ENCODE peak calls at places on chromosomes 16 and 17, in six cellular contexts. One of them, this sample, is unnamed.

GRCh38 chr17:10737168-10737622 is 7.4 kb upstream of the TMEM220 start:
- DNase-seq in A673: peak; percentile 79
- DNase-seq in heart right ventricle: peak; percentile 33
- DNase-seq in GM23248: peak; percentile 83
- DNase-seq in cardiac muscle cell: peak; percentile 74
- DNase-seq in upper lobe of right lung: peak; percentile 79
- DNase-seq in this sample: peak; percentile 60

GRCh38 chr17:4436381-4436780 is 2.6 kb downstream of the SPNS3 start:
- DNase-seq in GM23248: no peak
- DNase-seq in A673: no peak
- DNase-seq in cardiac muscle cell: no peak
- DNase-seq in upper lobe of right lung: no peak
- DNase-seq in heart right ventricle: no peak
- DNase-seq in this sample: no peak

GRCh38 chr17:518047-518735 is 165.6 kb upstream of the RPH3AL start:
- DNase-seq in cardiac muscle cell: no peak
- DNase-seq in upper lobe of right lung: no peak
- DNase-seq in A673: no peak
- DNase-seq in GM23248: no peak
- DNase-seq in heart right ventricle: no peak
- DNase-seq in this sample: no peak

GRCh38 chr16:65125322-65125721 is 3.5 kb upstream of the CDH11 start:
- DNase-seq in A673: no peak
- DNase-seq in upper lobe of right lung: no peak
- DNase-seq in GM23248: peak; percentile 27
- DNase-seq in cardiac muscle cell: no peak
- DNase-seq in heart right ventricle: no peak
- DNase-seq in this sample: no peak

GRCh38 chr17:44798352-44798751 is 31.7 kb downstream of the GJC1 start:
- DNase-seq in A673: no peak
- DNase-seq in upper lobe of right lung: no peak
- DNase-seq in heart right ventricle: no peak
- DNase-seq in cardiac muscle cell: no peak
- DNase-seq in GM23248: no peak
- DNase-seq in this sample: no peak

GRCh38 chr16:60200161-60200560 is 1466.0 kb upstream of the GOT2 start:
- DNase-seq in upper lobe of right lung: no peak
- DNase-seq in heart right ventricle: no peak
- DNase-seq in GM23248: no peak
- DNase-seq in cardiac muscle cell: no peak
- DNase-seq in A673: no peak
- DNase-seq in this sample: no peak

GRCh38 chr16:55508271-55508921 is 476 bp upstream of the LPCAT2 start:
- DNase-seq in upper lobe of right lung: no peak
- DNase-seq in heart right ventricle: no peak
- DNase-seq in A673: no peak
- DNase-seq in GM23248: no peak
- DNase-seq in cardiac muscle cell: no peak
- DNase-seq in this sample: no peak

GRCh38 chr16:55510185-55510805 is 1.4 kb downstream of the LPCAT2 start:
- DNase-seq in GM23248: no peak
- DNase-seq in heart right ventricle: no peak
- DNase-seq in upper lobe of right lung: no peak
- DNase-seq in A673: no peak
- DNase-seq in cardiac muscle cell: no peak
- DNase-seq in this sample: no peak

GRCh38 chr17:21280081-21280518 is 4.4 kb upstream of the MAP2K3 start:
- DNase-seq in upper lobe of right lung: peak; percentile 95
- DNase-seq in GM23248: peak; percentile 89
- DNase-seq in cardiac muscle cell: peak; percentile 87
- DNase-seq in A673: peak; percentile 90
- DNase-seq in heart right ventricle: peak; percentile 90
- DNase-seq in this sample: peak; percentile 93

GRCh38 chr16:67000384-67001158 is 12.2 kb downstream of the CES4A start:
- DNase-seq in GM23248: peak; percentile 52
- DNase-seq in heart right ventricle: peak; percentile 51
- DNase-seq in cardiac muscle cell: peak; percentile 46
- DNase-seq in upper lobe of right lung: peak; percentile 91
- DNase-seq in A673: no peak
- DNase-seq in this sample: peak; percentile 42

GRCh38 chr16:85104821-85105391 is 7.4 kb downstream of the CIBAR2 start:
- DNase-seq in upper lobe of right lung: no peak
- DNase-seq in heart right ventricle: no peak
- DNase-seq in A673: no peak
- DNase-seq in cardiac muscle cell: no peak
- DNase-seq in GM23248: no peak
- DNase-seq in this sample: peak; percentile 82

GRCh38 chr16:10741844-10742243 is 1.8 kb upstream of the NUBP1 start:
- DNase-seq in cardiac muscle cell: peak; percentile 30
- DNase-seq in upper lobe of right lung: no peak
- DNase-seq in A673: no peak
- DNase-seq in GM23248: no peak
- DNase-seq in heart right ventricle: peak; percentile 67
- DNase-seq in this sample: peak; percentile 33

GRCh38 chr17:57025876-57026275 is 47.9 kb downstream of the SCPEP1 start:
- DNase-seq in GM23248: no peak
- DNase-seq in heart right ventricle: no peak
- DNase-seq in cardiac muscle cell: no peak
- DNase-seq in A673: no peak
- DNase-seq in upper lobe of right lung: no peak
- DNase-seq in this sample: no peak

GRCh38 chr16:86812363-86812970 is 234.1 kb downstream of the FOXL1 start:
- DNase-seq in GM23248: no peak
- DNase-seq in upper lobe of right lung: no peak
- DNase-seq in heart right ventricle: no peak
- DNase-seq in cardiac muscle cell: no peak
- DNase-seq in A673: no peak
- DNase-seq in this sample: no peak

GRCh38 chr16:86354641-86355040 is 155.7 kb upstream of the FOXF1 start:
- DNase-seq in cardiac muscle cell: peak; percentile 78
- DNase-seq in A673: no peak
- DNase-seq in upper lobe of right lung: no peak
- DNase-seq in GM23248: peak; percentile 49
- DNase-seq in heart right ventricle: no peak
- DNase-seq in this sample: peak; percentile 63

GRCh38 chr16:69620564-69620963 is 54.8 kb downstream of the NFAT5 start:
- DNase-seq in heart right ventricle: no peak
- DNase-seq in GM23248: peak; percentile 29
- DNase-seq in upper lobe of right lung: no peak
- DNase-seq in A673: peak; percentile 27
- DNase-seq in cardiac muscle cell: peak; percentile 51
- DNase-seq in this sample: no peak

GRCh38 chr17:64503341-64503740 is 2.7 kb downstream of the DDX5 start:
- DNase-seq in A673: no peak
- DNase-seq in upper lobe of right lung: no peak
- DNase-seq in GM23248: peak; percentile 30
- DNase-seq in cardiac muscle cell: no peak
- DNase-seq in heart right ventricle: no peak
- DNase-seq in this sample: no peak

GRCh38 chr16:46932802-46933201 is 40.7 kb downstream of the DNAJA2 start:
- DNase-seq in cardiac muscle cell: no peak
- DNase-seq in upper lobe of right lung: no peak
- DNase-seq in GM23248: no peak
- DNase-seq in A673: peak; percentile 29
- DNase-seq in heart right ventricle: no peak
- DNase-seq in this sample: peak; percentile 17

GRCh38 chr16:84970447-84971127 is 40.7 kb downstream of the ZDHHC7 start:
- DNase-seq in heart right ventricle: peak; percentile 86
- DNase-seq in cardiac muscle cell: peak; percentile 81
- DNase-seq in GM23248: peak; percentile 80
- DNase-seq in upper lobe of right lung: peak; percentile 92
- DNase-seq in A673: peak; percentile 81
- DNase-seq in this sample: peak; percentile 44

GRCh38 chr17:82009413-82009812 is 13.3 kb downstream of the CENPX start:
- DNase-seq in cardiac muscle cell: no peak
- DNase-seq in GM23248: no peak
- DNase-seq in A673: no peak
- DNase-seq in heart right ventricle: no peak
- DNase-seq in upper lobe of right lung: no peak
- DNase-seq in this sample: no peak

DNA sequence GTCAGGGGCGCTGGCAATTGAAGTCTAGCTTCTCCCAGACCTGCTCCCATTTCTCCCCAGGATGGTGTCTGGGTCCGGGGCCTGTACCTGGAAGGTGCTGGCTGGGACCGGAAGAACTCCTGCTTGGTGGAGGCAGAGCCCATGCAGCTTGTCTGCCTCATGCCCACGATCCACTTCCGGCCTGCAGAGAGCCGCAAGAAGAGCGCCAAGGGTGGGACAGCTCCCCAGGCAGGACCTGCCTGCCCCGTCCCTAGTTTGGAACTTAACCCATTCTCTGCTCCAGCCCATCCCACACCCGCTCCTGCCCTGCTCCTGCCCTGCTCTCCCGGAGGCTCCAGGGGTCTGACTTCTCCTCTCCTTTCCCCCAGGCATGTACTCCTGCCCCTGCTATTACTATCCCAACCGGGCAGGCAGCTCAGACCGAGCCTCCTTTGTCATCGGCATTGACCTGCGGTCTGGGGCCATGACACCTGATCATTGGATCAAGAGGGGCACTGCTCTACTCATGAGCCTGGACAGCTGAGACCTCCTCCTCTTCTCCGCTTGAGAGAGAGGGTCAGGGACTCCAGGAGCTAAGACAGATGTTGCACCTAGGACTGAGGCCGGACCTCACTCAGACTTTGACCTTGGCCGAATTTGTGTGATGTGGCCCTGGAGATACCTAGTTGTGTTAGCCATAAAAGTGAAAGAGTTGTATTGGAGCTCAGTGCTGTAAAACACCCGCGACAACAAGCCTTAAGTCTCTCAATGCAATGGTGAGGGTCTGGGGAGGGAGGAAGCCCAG is 814 bp upstream of the KDM6B start:
- DNase-seq in heart right ventricle: no peak
- DNase-seq in GM23248: no peak
- DNase-seq in cardiac muscle cell: no peak
- DNase-seq in A673: no peak
- DNase-seq in upper lobe of right lung: no peak
- DNase-seq in this sample: no peak
- H3K27ac ChIP-seq in heart right ventricle: peak overlapping the region; percentile 100
- H3K27ac ChIP-seq in GM23248: no peak overlapping the region
- H3K27ac ChIP-seq in cardiac muscle cell: no peak overlapping the region
- H3K27ac ChIP-seq in A673: peak overlapping the region; percentile 7
- H3K27ac ChIP-seq in upper lobe of right lung: peak overlapping the region; percentile 99
- H3K27ac ChIP-seq in this sample: no peak overlapping the region

GRCh38 chr17:15081008-15081407 is 184.1 kb downstream of the PMP22 start:
- DNase-seq in A673: no peak
- DNase-seq in cardiac muscle cell: no peak
- DNase-seq in GM23248: no peak
- DNase-seq in heart right ventricle: no peak
- DNase-seq in upper lobe of right lung: no peak
- DNase-seq in this sample: no peak

DNA sequence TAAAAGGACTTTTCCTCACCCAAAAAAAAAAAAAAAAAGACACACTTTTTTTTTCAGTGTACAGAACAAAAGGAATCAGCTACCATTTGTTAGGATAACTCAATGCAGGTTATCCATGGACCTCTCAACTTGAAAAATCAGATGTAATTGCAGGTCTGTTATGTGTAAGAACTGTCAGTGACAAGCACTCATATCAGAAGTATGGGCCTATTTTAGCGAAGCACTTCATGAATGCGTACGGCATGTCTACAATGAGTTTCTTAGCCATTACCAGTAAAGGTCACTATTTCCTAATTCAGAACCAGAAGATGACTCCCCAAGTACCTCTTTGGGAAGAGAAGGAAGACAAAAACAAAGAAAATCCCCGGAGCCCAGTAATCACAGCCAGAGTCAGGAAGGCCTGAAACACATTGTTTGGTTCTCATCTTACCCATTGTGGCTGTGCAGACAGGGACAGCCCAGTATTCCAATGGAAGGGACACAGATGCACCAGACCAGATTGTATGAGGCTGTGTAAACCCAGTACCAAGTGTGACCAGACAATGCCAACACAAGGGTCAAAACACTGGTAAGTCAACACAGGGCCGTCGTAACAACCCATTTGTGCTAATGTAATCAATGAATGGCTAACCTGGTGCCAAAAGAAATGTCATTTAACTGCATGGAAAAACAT is 188.0 kb downstream of the PMP22 start:
- DNase-seq in GM23248: no peak
- DNase-seq in upper lobe of right lung: no peak
- DNase-seq in heart right ventricle: no peak
- DNase-seq in cardiac muscle cell: no peak
- DNase-seq in A673: no peak
- DNase-seq in this sample: no peak
- H3K4me1 ChIP-seq in GM23248: no peaks in the 10 kb centered on the region
- H3K4me1 ChIP-seq in upper lobe of right lung: no peaks in the 10 kb centered on the region
- H3K4me1 ChIP-seq in heart right ventricle: no peaks in the 10 kb centered on the region
- H3K4me1 ChIP-seq in cardiac muscle cell: peaks cover 12% of the 10 kb centered on the region
- H3K4me1 ChIP-seq in A673: no peaks in the 10 kb centered on the region
- H3K4me1 ChIP-seq in this sample: no peaks in the 10 kb centered on the region

DNA sequence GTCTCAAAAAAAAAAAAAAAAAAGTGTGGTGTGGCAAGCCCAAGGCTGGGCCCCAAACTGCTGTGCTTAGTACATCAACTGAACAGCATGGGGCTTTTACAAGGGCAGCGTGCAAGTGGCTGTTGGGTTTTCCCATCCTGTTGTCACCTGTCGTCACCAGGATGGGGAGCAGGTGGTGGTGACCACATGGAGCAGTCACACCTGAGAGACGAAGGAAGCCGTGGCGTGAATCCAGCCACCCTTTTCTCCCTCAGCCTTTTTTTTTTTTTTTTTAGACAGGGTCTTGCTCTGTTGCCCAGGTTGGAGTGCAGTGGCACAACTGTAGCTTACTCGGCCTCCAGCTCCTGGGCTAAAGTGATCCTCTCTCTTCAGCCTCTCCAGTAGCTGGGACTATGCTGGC is 4.1 kb upstream of the MRPL58 start:
- DNase-seq in cardiac muscle cell: no peak
- DNase-seq in GM23248: no peak
- DNase-seq in A673: no peak
- DNase-seq in upper lobe of right lung: no peak
- DNase-seq in heart right ventricle: no peak
- DNase-seq in this sample: no peak
- H3K27ac ChIP-seq in cardiac muscle cell: no peak overlapping the region
- H3K27ac ChIP-seq in GM23248: no peak overlapping the region
- H3K27ac ChIP-seq in A673: no peak overlapping the region
- H3K27ac ChIP-seq in upper lobe of right lung: no peak overlapping the region
- H3K27ac ChIP-seq in heart right ventricle: no peak overlapping the region
- H3K27ac ChIP-seq in this sample: no peak overlapping the region

GRCh38 chr17:67438669-67439068 is 61.6 kb downstream of the PITPNC1 start:
- DNase-seq in A673: no peak
- DNase-seq in upper lobe of right lung: no peak
- DNase-seq in cardiac muscle cell: no peak
- DNase-seq in GM23248: no peak
- DNase-seq in heart right ventricle: no peak
- DNase-seq in this sample: no peak

GRCh38 chr17:67435122-67435521 is 58.0 kb downstream of the PITPNC1 start:
- DNase-seq in A673: peak; percentile 40
- DNase-seq in GM23248: peak; percentile 17
- DNase-seq in cardiac muscle cell: peak; percentile 60
- DNase-seq in heart right ventricle: no peak
- DNase-seq in upper lobe of right lung: no peak
- DNase-seq in this sample: no peak

GRCh38 chr17:67431210-67432015 is 54.3 kb downstream of the PITPNC1 start:
- DNase-seq in cardiac muscle cell: peak; percentile 83
- DNase-seq in upper lobe of right lung: no peak
- DNase-seq in GM23248: peak; percentile 91
- DNase-seq in A673: peak; percentile 79
- DNase-seq in heart right ventricle: no peak
- DNase-seq in this sample: no peak

GRCh38 chr17:67433248-67433924 is 56.3 kb downstream of the PITPNC1 start:
- DNase-seq in GM23248: no peak
- DNase-seq in upper lobe of right lung: no peak
- DNase-seq in cardiac muscle cell: no peak
- DNase-seq in heart right ventricle: peak; percentile 10
- DNase-seq in A673: no peak
- DNase-seq in this sample: no peak

GRCh38 chr17:67434061-67434525 is 57.0 kb downstream of the PITPNC1 start:
- DNase-seq in A673: peak; percentile 81
- DNase-seq in cardiac muscle cell: peak; percentile 45
- DNase-seq in GM23248: peak; percentile 23
- DNase-seq in heart right ventricle: peak; percentile 31
- DNase-seq in upper lobe of right lung: peak; percentile 76
- DNase-seq in this sample: no peak
- H3K4me1 ChIP-seq in A673: peaks cover 11% of the 10 kb centered on the region
- H3K4me1 ChIP-seq in cardiac muscle cell: peaks cover 5% of the 10 kb centered on the region
- H3K4me1 ChIP-seq in GM23248: peaks cover 9% of the 10 kb centered on the region
- H3K4me1 ChIP-seq in heart right ventricle: peaks cover 24% of the 10 kb centered on the region
- H3K4me1 ChIP-seq in upper lobe of right lung: peaks cover 25% of the 10 kb centered on the region
- H3K4me1 ChIP-seq in this sample: no peaks in the 10 kb centered on the region